ENCODE peak calls at places on chromosomes 16 and 17, in four cellular contexts. One of them, this sample, is unnamed.
A peak's percentile ranks its signal among the peaks of the same experiment; 100 is the strongest.

GRCh38 chr17:28394717-28395116 is 11.3 kb downstream of the SLC46A1 start:
- DNase-seq in GM10248: no peak
- DNase-seq in T follicular helper cell: no peak
- DNase-seq in neuronal stem cell: no peak
- DNase-seq in this sample: no peak

GRCh38 chr16:23753908-23754593 is 775 bp upstream of the CHP2 start:
- DNase-seq in GM10248: no peak
- DNase-seq in T follicular helper cell: no peak
- DNase-seq in neuronal stem cell: no peak
- DNase-seq in this sample: no peak

GRCh38 chr17:34382586-34383224 is 19.7 kb upstream of the CCL1 start:
- DNase-seq in GM10248: no peak
- DNase-seq in T follicular helper cell: no peak
- DNase-seq in neuronal stem cell: no peak
- DNase-seq in this sample: no peak

GRCh38 chr16:57997528-57998265 is 2.8 kb downstream of the ZNF319 start:
- DNase-seq in GM10248: no peak
- DNase-seq in T follicular helper cell: no peak
- DNase-seq in neuronal stem cell: no peak
- DNase-seq in this sample: no peak

GRCh38 chr17:79461041-79461440 is 149.8 kb downstream of the RBFOX3 start:
- DNase-seq in GM10248: no peak
- DNase-seq in T follicular helper cell: no peak
- DNase-seq in neuronal stem cell: no peak
- DNase-seq in this sample: no peak

GRCh38 chr16:55701442-55702319 is 45.9 kb downstream of the SLC6A2 start:
- DNase-seq in GM10248: peak; percentile 60
- DNase-seq in T follicular helper cell: peak; percentile 15
- DNase-seq in neuronal stem cell: peak; percentile 23
- DNase-seq in this sample: no peak

GRCh38 chr16:50303041-50303604 is 36.8 kb downstream of the ADCY7 start:
- DNase-seq in GM10248: no peak
- DNase-seq in T follicular helper cell: no peak
- DNase-seq in neuronal stem cell: no peak
- DNase-seq in this sample: no peak

GRCh38 chr16:3695610-3696369 is 21.5 kb downstream of the TRAP1 start:
- DNase-seq in GM10248: peak; percentile 51
- DNase-seq in T follicular helper cell: no peak
- DNase-seq in neuronal stem cell: no peak
- DNase-seq in this sample: no peak

GRCh38 chr16:71645450-71645849 is 19.5 kb downstream of the MARVELD3 start:
- DNase-seq in GM10248: peak; percentile 34
- DNase-seq in T follicular helper cell: no peak
- DNase-seq in neuronal stem cell: no peak
- DNase-seq in this sample: no peak

GRCh38 chr17:607341-608060 is 107.1 kb downstream of the VPS53 start:
- DNase-seq in GM10248: no peak
- DNase-seq in T follicular helper cell: no peak
- DNase-seq in neuronal stem cell: no peak
- DNase-seq in this sample: no peak

GRCh38 chr17:35788504-35788998 is 6.9 kb downstream of the MMP28 start:
- DNase-seq in GM10248: no peak
- DNase-seq in T follicular helper cell: no peak
- DNase-seq in neuronal stem cell: no peak
- DNase-seq in this sample: no peak

GRCh38 chr17:50944054-50944901 is 78.1 kb upstream of the TOB1 start:
- DNase-seq in GM10248: peak; percentile 71
- DNase-seq in T follicular helper cell: peak; percentile 51
- DNase-seq in neuronal stem cell: no peak
- DNase-seq in this sample: peak; percentile 70

GRCh38 chr17:44602390-44602789 is 45.1 kb downstream of the FZD2 start:
- DNase-seq in GM10248: no peak
- DNase-seq in T follicular helper cell: no peak
- DNase-seq in neuronal stem cell: no peak
- DNase-seq in this sample: no peak

GRCh38 chr16:88568710-88569613 is 1.2 kb upstream of the ZC3H18 start:
- DNase-seq in GM10248: no peak
- DNase-seq in T follicular helper cell: no peak
- DNase-seq in neuronal stem cell: no peak
- DNase-seq in this sample: no peak

GRCh38 chr16:85286066-85286712 is 173.9 kb upstream of the CIBAR2 start:
- DNase-seq in GM10248: no peak
- DNase-seq in T follicular helper cell: no peak
- DNase-seq in neuronal stem cell: no peak
- DNase-seq in this sample: no peak

GRCh38 chr16:88830250-88830649 is 18.5 kb upstream of the APRT start:
- DNase-seq in GM10248: no peak
- DNase-seq in T follicular helper cell: no peak
- DNase-seq in neuronal stem cell: no peak
- DNase-seq in this sample: no peak

GRCh38 chr17:66508896-66509843 is 206.8 kb downstream of the PRKCA start:
- DNase-seq in GM10248: no peak
- DNase-seq in T follicular helper cell: no peak
- DNase-seq in neuronal stem cell: no peak
- DNase-seq in this sample: no peak

GRCh38 chr16:6672507-6672906 is 660.1 kb upstream of the RBFOX1 start:
- DNase-seq in GM10248: no peak
- DNase-seq in T follicular helper cell: no peak
- DNase-seq in neuronal stem cell: no peak
- DNase-seq in this sample: no peak

GRCh38 chr17:7177210-7177953 is 1.8 kb downstream of the ASGR1 start:
- DNase-seq in GM10248: peak; percentile 87
- DNase-seq in T follicular helper cell: peak; percentile 55
- DNase-seq in neuronal stem cell: peak; percentile 83
- DNase-seq in this sample: peak; percentile 56

GRCh38 chr17:28282596-28282995 is 36.4 kb upstream of the TMEM97 start:
- DNase-seq in GM10248: no peak
- DNase-seq in T follicular helper cell: no peak
- DNase-seq in neuronal stem cell: no peak
- DNase-seq in this sample: no peak

GRCh38 chr17:7750321-7750821 is 32.8 kb downstream of the DNAH2 start:
- DNase-seq in GM10248: no peak
- DNase-seq in T follicular helper cell: no peak
- DNase-seq in neuronal stem cell: no peak
- DNase-seq in this sample: no peak

GRCh38 chr16:2713985-2714774 is 5.8 kb downstream of the PRSS27 start:
- DNase-seq in GM10248: no peak
- DNase-seq in T follicular helper cell: no peak
- DNase-seq in neuronal stem cell: no peak
- DNase-seq in this sample: no peak

GRCh38 chr16:17224859-17225258 is 245.9 kb downstream of the XYLT1 start:
- DNase-seq in GM10248: no peak
- DNase-seq in T follicular helper cell: no peak
- DNase-seq in neuronal stem cell: no peak
- DNase-seq in this sample: no peak

GRCh38 chr16:83338941-83339340 is 468.8 kb upstream of the HSBP1 start:
- DNase-seq in GM10248: no peak
- DNase-seq in T follicular helper cell: no peak
- DNase-seq in neuronal stem cell: no peak
- DNase-seq in this sample: no peak

GRCh38 chr16:68408967-68409366 is 39.3 kb downstream of the SMPD3 start:
- DNase-seq in GM10248: no peak
- DNase-seq in T follicular helper cell: no peak
- DNase-seq in neuronal stem cell: peak; percentile 23
- DNase-seq in this sample: no peak